ENCODE peak calls at places on chromosome 9, in nine cellular contexts. One of them, this sample, is unnamed. For H3K27me3 and H3K4me1, the result is how much of the 10 kb centered on the place peaks cover.

GRCh38 chr9:92971776-92972175 is 24.5 kb downstream of the FGD3 start:
- DNase-seq in GM23338: peak
- DNase-seq in endothelial cell of umbilical vein: no peak
- DNase-seq in left ventricle myocardium inferior: no peak
- DNase-seq in right atrium auricular region: no peak
- DNase-seq in CD8-positive, alpha-beta memory T cell: no peak
- DNase-seq in uterus: no peak
- DNase-seq in cardiac muscle cell: no peak
- DNase-seq in tibial nerve: no peak
- DNase-seq in this sample: no peak

GRCh38 chr9:91004992-91005391 is 203.4 kb downstream of the SYK start:
- DNase-seq in left ventricle myocardium inferior: no peak
- DNase-seq in right atrium auricular region: no peak
- DNase-seq in endothelial cell of umbilical vein: no peak
- DNase-seq in cardiac muscle cell: no peak
- DNase-seq in GM23338: peak
- DNase-seq in tibial nerve: no peak
- DNase-seq in CD8-positive, alpha-beta memory T cell: no peak
- DNase-seq in uterus: no peak
- DNase-seq in this sample: no peak

GRCh38 chr9:108156270-108156998 is 666.9 kb upstream of the KLF4 start:
- DNase-seq in cardiac muscle cell: peak
- DNase-seq in endothelial cell of umbilical vein: no peak
- DNase-seq in left ventricle myocardium inferior: no peak
- DNase-seq in right atrium auricular region: no peak
- DNase-seq in CD8-positive, alpha-beta memory T cell: no peak
- DNase-seq in uterus: no peak
- DNase-seq in tibial nerve: no peak
- DNase-seq in GM23338: no peak
- DNase-seq in this sample: peak

GRCh38 chr9:107213561-107214028 is 69.5 kb upstream of the RAD23B start:
- DNase-seq in tibial nerve: no peak
- DNase-seq in GM23338: no peak
- DNase-seq in cardiac muscle cell: peak
- DNase-seq in right atrium auricular region: no peak
- DNase-seq in uterus: no peak
- DNase-seq in CD8-positive, alpha-beta memory T cell: no peak
- DNase-seq in endothelial cell of umbilical vein: peak
- DNase-seq in left ventricle myocardium inferior: no peak
- DNase-seq in this sample: peak

GRCh38 chr9:91536211-91536691 is 112.6 kb upstream of the NFIL3 start:
- DNase-seq in uterus: no peak
- DNase-seq in right atrium auricular region: no peak
- DNase-seq in tibial nerve: no peak
- DNase-seq in left ventricle myocardium inferior: no peak
- DNase-seq in endothelial cell of umbilical vein: no peak
- DNase-seq in GM23338: no peak
- DNase-seq in cardiac muscle cell: no peak
- DNase-seq in CD8-positive, alpha-beta memory T cell: no peak
- DNase-seq in this sample: peak

GRCh38 chr9:136117291-136118060 is 1.2 kb downstream of the TMEM250 start:
- DNase-seq in CD8-positive, alpha-beta memory T cell: no peak
- DNase-seq in left ventricle myocardium inferior: peak
- DNase-seq in GM23338: peak
- DNase-seq in endothelial cell of umbilical vein: no peak
- DNase-seq in tibial nerve: no peak
- DNase-seq in cardiac muscle cell: peak
- DNase-seq in right atrium auricular region: no peak
- DNase-seq in uterus: no peak
- DNase-seq in this sample: no peak

GRCh38 chr9:34579819-34580185 is 9.7 kb downstream of the CNTFR start:
- DNase-seq in endothelial cell of umbilical vein: no peak
- DNase-seq in uterus: no peak
- DNase-seq in right atrium auricular region: no peak
- DNase-seq in CD8-positive, alpha-beta memory T cell: no peak
- DNase-seq in cardiac muscle cell: no peak
- DNase-seq in GM23338: no peak
- DNase-seq in left ventricle myocardium inferior: no peak
- DNase-seq in tibial nerve: no peak
- DNase-seq in this sample: no peak

GRCh38 chr9:35863583-35863982 is 6.6 kb downstream of the OR13J1 start:
- DNase-seq in CD8-positive, alpha-beta memory T cell: no peak
- DNase-seq in endothelial cell of umbilical vein: no peak
- DNase-seq in uterus: no peak
- DNase-seq in GM23338: no peak
- DNase-seq in left ventricle myocardium inferior: no peak
- DNase-seq in tibial nerve: no peak
- DNase-seq in cardiac muscle cell: no peak
- DNase-seq in right atrium auricular region: no peak
- DNase-seq in this sample: no peak

GRCh38 chr9:83708515-83709158 is 879 bp upstream of the UBQLN1 start:
- DNase-seq in GM23338: peak
- DNase-seq in uterus: peak
- DNase-seq in CD8-positive, alpha-beta memory T cell: peak
- DNase-seq in cardiac muscle cell: peak
- DNase-seq in tibial nerve: peak
- DNase-seq in endothelial cell of umbilical vein: no peak
- DNase-seq in left ventricle myocardium inferior: peak
- DNase-seq in right atrium auricular region: peak
- DNase-seq in this sample: peak

GRCh38 chr9:129333961-129334743 is 156.1 kb upstream of the IER5L start:
- DNase-seq in uterus: peak
- DNase-seq in GM23338: peak
- DNase-seq in left ventricle myocardium inferior: peak
- DNase-seq in tibial nerve: peak
- DNase-seq in right atrium auricular region: peak
- DNase-seq in endothelial cell of umbilical vein: peak
- DNase-seq in CD8-positive, alpha-beta memory T cell: no peak
- DNase-seq in cardiac muscle cell: peak
- DNase-seq in this sample: peak

GRCh38 chr9:122059214-122059978 is 33.7 kb downstream of the TTLL11 start:
- DNase-seq in uterus: no peak
- DNase-seq in left ventricle myocardium inferior: no peak
- DNase-seq in CD8-positive, alpha-beta memory T cell: no peak
- DNase-seq in GM23338: no peak
- DNase-seq in cardiac muscle cell: no peak
- DNase-seq in tibial nerve: no peak
- DNase-seq in endothelial cell of umbilical vein: no peak
- DNase-seq in right atrium auricular region: no peak
- DNase-seq in this sample: no peak

GRCh38 chr9:91840469-91840868 is 109.6 kb downstream of the ROR2 start:
- DNase-seq in uterus: no peak
- DNase-seq in cardiac muscle cell: no peak
- DNase-seq in CD8-positive, alpha-beta memory T cell: no peak
- DNase-seq in left ventricle myocardium inferior: no peak
- DNase-seq in right atrium auricular region: no peak
- DNase-seq in tibial nerve: no peak
- DNase-seq in endothelial cell of umbilical vein: no peak
- DNase-seq in GM23338: no peak
- DNase-seq in this sample: no peak

GRCh38 chr9:108637340-108637739 is 218.4 kb downstream of the ACTL7B start:
- DNase-seq in uterus: no peak
- DNase-seq in CD8-positive, alpha-beta memory T cell: no peak
- DNase-seq in cardiac muscle cell: no peak
- DNase-seq in GM23338: peak
- DNase-seq in right atrium auricular region: no peak
- DNase-seq in endothelial cell of umbilical vein: no peak
- DNase-seq in tibial nerve: no peak
- DNase-seq in left ventricle myocardium inferior: no peak
- DNase-seq in this sample: no peak

GRCh38 chr9:137487454-137488329 is 28.6 kb upstream of the NSMF start:
- DNase-seq in GM23338: no peak
- DNase-seq in uterus: no peak
- DNase-seq in right atrium auricular region: no peak
- DNase-seq in cardiac muscle cell: peak
- DNase-seq in left ventricle myocardium inferior: no peak
- DNase-seq in tibial nerve: no peak
- DNase-seq in CD8-positive, alpha-beta memory T cell: no peak
- DNase-seq in endothelial cell of umbilical vein: no peak
- DNase-seq in this sample: no peak

GRCh38 chr9:79883073-79883645 is 311.4 kb downstream of the TLE4 start:
- DNase-seq in right atrium auricular region: no peak
- DNase-seq in CD8-positive, alpha-beta memory T cell: peak
- DNase-seq in GM23338: no peak
- DNase-seq in tibial nerve: no peak
- DNase-seq in endothelial cell of umbilical vein: no peak
- DNase-seq in uterus: no peak
- DNase-seq in left ventricle myocardium inferior: peak
- DNase-seq in cardiac muscle cell: no peak
- DNase-seq in this sample: no peak

GRCh38 chr9:134884492-134884891 is 3.9 kb downstream of the FCN2 start:
- DNase-seq in cardiac muscle cell: no peak
- DNase-seq in GM23338: no peak
- DNase-seq in tibial nerve: no peak
- DNase-seq in uterus: no peak
- DNase-seq in right atrium auricular region: no peak
- DNase-seq in endothelial cell of umbilical vein: no peak
- DNase-seq in left ventricle myocardium inferior: no peak
- DNase-seq in CD8-positive, alpha-beta memory T cell: no peak
- DNase-seq in this sample: no peak
- H3K27me3 ChIP-seq in cardiac muscle cell: under half
- H3K27me3 ChIP-seq in GM23338: under half
- H3K27me3 ChIP-seq in tibial nerve: under half
- H3K27me3 ChIP-seq in uterus: under half
- H3K27me3 ChIP-seq in right atrium auricular region: under half
- H3K27me3 ChIP-seq in endothelial cell of umbilical vein: under half
- H3K27me3 ChIP-seq in left ventricle myocardium inferior: under half
- H3K27me3 ChIP-seq in CD8-positive, alpha-beta memory T cell: under half
- H3K27me3 ChIP-seq in this sample: under half

DNA sequence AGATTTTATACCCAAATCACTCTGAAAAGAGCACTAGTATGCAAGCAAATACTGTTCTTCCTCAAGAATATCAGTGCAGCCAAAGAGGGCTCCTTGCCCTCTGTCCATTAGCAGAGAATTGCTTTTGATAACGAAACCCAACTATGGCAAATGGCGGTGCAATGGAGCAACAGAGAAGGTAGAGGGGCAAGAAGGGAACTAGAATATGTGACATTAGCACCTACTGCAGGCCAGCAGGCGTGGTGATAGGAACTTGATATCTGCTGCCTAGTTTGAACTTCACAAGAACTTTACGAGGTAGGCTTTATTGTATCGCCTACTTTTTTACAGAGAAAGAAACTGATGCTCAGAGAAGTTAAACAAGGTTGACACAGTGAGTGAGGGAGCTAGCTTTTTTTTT is 66.1 kb downstream of the APBA1 start:
- DNase-seq in CD8-positive, alpha-beta memory T cell: no peak
- DNase-seq in right atrium auricular region: no peak
- DNase-seq in tibial nerve: no peak
- DNase-seq in GM23338: no peak
- DNase-seq in left ventricle myocardium inferior: no peak
- DNase-seq in endothelial cell of umbilical vein: no peak
- DNase-seq in cardiac muscle cell: no peak
- DNase-seq in uterus: no peak
- DNase-seq in this sample: no peak
- H3K4me1 ChIP-seq in CD8-positive, alpha-beta memory T cell: under half
- H3K4me1 ChIP-seq in right atrium auricular region: under half
- H3K4me1 ChIP-seq in tibial nerve: under half
- H3K4me1 ChIP-seq in GM23338: under half
- H3K4me1 ChIP-seq in left ventricle myocardium inferior: under half
- H3K4me1 ChIP-seq in endothelial cell of umbilical vein: under half
- H3K4me1 ChIP-seq in cardiac muscle cell: under half
- H3K4me1 ChIP-seq in uterus: under half
- H3K4me1 ChIP-seq in this sample: under half

DNA sequence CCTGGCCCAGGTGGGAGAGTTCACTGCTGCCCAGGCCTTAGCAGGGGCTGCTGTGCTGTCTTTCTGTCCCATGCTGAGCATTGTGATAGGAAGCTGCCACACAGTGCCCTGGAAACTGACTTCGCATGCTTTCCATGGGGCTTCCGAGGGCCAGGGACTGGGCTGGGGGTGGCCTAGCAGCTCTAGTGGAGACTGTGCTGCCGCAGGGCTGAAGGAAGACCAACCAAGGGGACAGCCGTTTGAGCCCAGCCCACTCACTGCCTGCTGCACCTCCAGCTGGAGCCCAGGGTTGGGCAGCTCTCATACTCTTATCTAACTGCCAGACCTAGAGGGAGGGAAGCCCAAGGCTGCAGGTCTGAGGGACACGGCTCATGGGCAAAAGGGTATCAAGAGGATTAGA is 79.2 kb downstream of the RGS3 start:
- DNase-seq in endothelial cell of umbilical vein: no peak
- DNase-seq in GM23338: no peak
- DNase-seq in uterus: no peak
- DNase-seq in tibial nerve: no peak
- DNase-seq in cardiac muscle cell: no peak
- DNase-seq in CD8-positive, alpha-beta memory T cell: no peak
- DNase-seq in left ventricle myocardium inferior: no peak
- DNase-seq in right atrium auricular region: no peak
- DNase-seq in this sample: no peak
- H3K27ac ChIP-seq in endothelial cell of umbilical vein: no peak
- H3K27ac ChIP-seq in GM23338: no peak
- H3K27ac ChIP-seq in uterus: no peak
- H3K27ac ChIP-seq in tibial nerve: no peak
- H3K27ac ChIP-seq in cardiac muscle cell: peak
- H3K27ac ChIP-seq in CD8-positive, alpha-beta memory T cell: no peak
- H3K27ac ChIP-seq in left ventricle myocardium inferior: peak
- H3K27ac ChIP-seq in right atrium auricular region: peak
- H3K27ac ChIP-seq in this sample: no peak

GRCh38 chr9:20186823-20187222 is 398.0 kb upstream of the SLC24A2 start:
- DNase-seq in tibial nerve: no peak
- DNase-seq in uterus: no peak
- DNase-seq in right atrium auricular region: no peak
- DNase-seq in left ventricle myocardium inferior: no peak
- DNase-seq in CD8-positive, alpha-beta memory T cell: no peak
- DNase-seq in endothelial cell of umbilical vein: no peak
- DNase-seq in GM23338: no peak
- DNase-seq in cardiac muscle cell: no peak
- DNase-seq in this sample: no peak
- H3K27me3 ChIP-seq in tibial nerve: under half
- H3K27me3 ChIP-seq in uterus: under half
- H3K27me3 ChIP-seq in right atrium auricular region: under half
- H3K27me3 ChIP-seq in left ventricle myocardium inferior: under half
- H3K27me3 ChIP-seq in CD8-positive, alpha-beta memory T cell: under half
- H3K27me3 ChIP-seq in endothelial cell of umbilical vein: under half
- H3K27me3 ChIP-seq in GM23338: under half
- H3K27me3 ChIP-seq in cardiac muscle cell: under half
- H3K27me3 ChIP-seq in this sample: under half

GRCh38 chr9:4024281-4024680 is 275.6 kb downstream of the GLIS3 start:
- DNase-seq in left ventricle myocardium inferior: no peak
- DNase-seq in cardiac muscle cell: no peak
- DNase-seq in uterus: no peak
- DNase-seq in right atrium auricular region: no peak
- DNase-seq in tibial nerve: no peak
- DNase-seq in GM23338: no peak
- DNase-seq in endothelial cell of umbilical vein: no peak
- DNase-seq in CD8-positive, alpha-beta memory T cell: no peak
- DNase-seq in this sample: no peak
- H3K4me1 ChIP-seq in left ventricle myocardium inferior: under half
- H3K4me1 ChIP-seq in cardiac muscle cell: under half
- H3K4me1 ChIP-seq in uterus: under half
- H3K4me1 ChIP-seq in right atrium auricular region: under half
- H3K4me1 ChIP-seq in tibial nerve: under half
- H3K4me1 ChIP-seq in GM23338: under half
- H3K4me1 ChIP-seq in endothelial cell of umbilical vein: under half
- H3K4me1 ChIP-seq in CD8-positive, alpha-beta memory T cell: under half
- H3K4me1 ChIP-seq in this sample: under half

DNA sequence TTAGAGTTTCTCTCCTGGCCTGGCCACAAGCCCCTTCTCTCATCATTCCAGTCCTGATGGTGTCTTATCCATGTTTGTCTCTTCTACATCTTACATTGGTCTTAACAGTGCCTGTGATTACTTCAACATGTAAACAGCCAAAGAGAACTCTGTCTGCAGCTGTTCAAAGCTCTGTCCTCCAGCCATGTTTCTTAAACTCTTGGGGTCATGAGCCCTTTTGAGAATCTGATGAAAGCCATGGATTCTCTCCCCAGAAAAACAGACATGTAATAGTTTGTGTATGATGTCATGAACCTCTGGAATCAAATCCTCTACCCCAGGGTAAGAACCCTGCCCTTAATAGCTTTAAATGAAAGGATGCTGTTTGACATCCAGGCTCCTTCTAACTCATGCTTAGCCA is 30.1 kb downstream of the MAMDC2 start:
- DNase-seq in CD8-positive, alpha-beta memory T cell: no peak
- DNase-seq in left ventricle myocardium inferior: no peak
- DNase-seq in tibial nerve: no peak
- DNase-seq in GM23338: no peak
- DNase-seq in cardiac muscle cell: no peak
- DNase-seq in right atrium auricular region: no peak
- DNase-seq in endothelial cell of umbilical vein: no peak
- DNase-seq in uterus: no peak
- DNase-seq in this sample: no peak
- H3K27ac ChIP-seq in CD8-positive, alpha-beta memory T cell: no peak
- H3K27ac ChIP-seq in left ventricle myocardium inferior: peak
- H3K27ac ChIP-seq in tibial nerve: peak
- H3K27ac ChIP-seq in GM23338: no peak
- H3K27ac ChIP-seq in cardiac muscle cell: no peak
- H3K27ac ChIP-seq in right atrium auricular region: peak
- H3K27ac ChIP-seq in endothelial cell of umbilical vein: no peak
- H3K27ac ChIP-seq in uterus: peak
- H3K27ac ChIP-seq in this sample: no peak